ENCODE peak calls at places on chromosomes 3 and 15, in five cellular contexts. R, Q, C, U and Y are unnamed samples.

GRCh38 chr15:22808761-22809280 is 22.4 kb downstream of the NIPA1 start:
- DNase-seq in R (no peak), Q (no peak), C (no peak), U (no peak), Y (no peak)

GRCh38 chr15:42729409-42729808 is 7.5 kb downstream of the CDAN1 start:
- DNase-seq in R (no peak), Q (no peak), C (no peak), U (no peak), Y (no peak)

GRCh38 chr3:125234831-125235230 is 22.3 kb upstream of the SLC12A8 start:
- DNase-seq in R (no peak), Q (no peak), C (no peak), U (no peak), Y (no peak)

GRCh38 chr3:39469945-39470344 is 2.5 kb downstream of the MOBP start:
- DNase-seq in R (no peak), Q (no peak), C (no peak), U (no peak), Y (no peak)

GRCh38 chr15:85401108-85401765 is 20.8 kb downstream of the AKAP13 start:
- DNase-seq in R (no peak), Q (no peak), C (no peak), U (no peak), Y (no peak)

GRCh38 chr3:46065294-46065705 is 38.0 kb upstream of the XCR1 start:
- DNase-seq in R (peak), Q (peak), C (no peak), U (peak), Y (no peak)

GRCh38 chr15:88900309-88900981 is 5.1 kb upstream of the HAPLN3 start:
- DNase-seq in R (peak), Q (no peak), C (no peak), U (peak), Y (peak)

GRCh38 chr3:359672-360071 is 163.1 kb downstream of the CHL1 start:
- DNase-seq in R (no peak), Q (no peak), C (no peak), U (no peak), Y (no peak)

GRCh38 chr3:110528305-110529121 is 543.1 kb upstream of the NECTIN3 start:
- DNase-seq in R (no peak), Q (no peak), C (no peak), U (no peak), Y (no peak)

GRCh38 chr3:123379041-123379830 is 69.7 kb downstream of the ADCY5 start:
- DNase-seq in R (no peak), Q (no peak), C (no peak), U (no peak), Y (no peak)

GRCh38 chr3:94101860-94102259 is 39.0 kb downstream of the NSUN3 start:
- DNase-seq in R (no peak), Q (no peak), C (no peak), U (no peak), Y (no peak)

GRCh38 chr15:60512937-60513336 is 34.0 kb upstream of the ICE2 start:
- DNase-seq in R (no peak), Q (no peak), C (no peak), U (no peak), Y (no peak)

GRCh38 chr3:124859025-124859424 is 28.1 kb downstream of the ITGB5 start:
- DNase-seq in R (peak), Q (no peak), C (no peak), U (no peak), Y (no peak)

GRCh38 chr15:43776101-43776717 is 557 bp downstream of the ELL3 start:
- DNase-seq in R (peak), Q (no peak), C (no peak), U (peak), Y (no peak)

GRCh38 chr3:45987368-45988099 is 8.1 kb downstream of the FYCO1 start:
- DNase-seq in R (no peak), Q (no peak), C (no peak), U (no peak), Y (no peak)

GRCh38 chr3:178966299-178967183 is 105.1 kb downstream of the ZMAT3 start:
- DNase-seq in R (peak), Q (no peak), C (no peak), U (peak), Y (no peak)

GRCh38 chr15:29765234-29765841 is 56.9 kb downstream of the TJP1 start:
- DNase-seq in R (no peak), Q (no peak), C (no peak), U (no peak), Y (no peak)

GRCh38 chr3:23246651-23247050 is 43.5 kb downstream of the UBE2E2 start:
- DNase-seq in R (no peak), Q (no peak), C (no peak), U (no peak), Y (no peak)

GRCh38 chr3:155549087-155549486 is 195.8 kb downstream of the PLCH1 start:
- DNase-seq in R (no peak), Q (no peak), C (no peak), U (no peak), Y (no peak)

GRCh38 chr3:149174901-149175300 is 45.5 kb downstream of the HPS3 start:
- DNase-seq in R (no peak), Q (no peak), C (no peak), U (no peak), Y (peak)

GRCh38 chr15:89857673-89858072 is 36.1 kb downstream of the AP3S2 start:
- DNase-seq in R (peak), Q (no peak), C (no peak), U (no peak), Y (no peak)

GRCh38 chr3:196163212-196163611 is 48.0 kb downstream of the ZDHHC19 start:
- DNase-seq in R (no peak), Q (no peak), C (no peak), U (no peak), Y (no peak)

GRCh38 chr3:177906573-177907229 is 629.5 kb upstream of the KCNMB2 start:
- DNase-seq in R (no peak), Q (no peak), C (no peak), U (no peak), Y (no peak)

GRCh38 chr3:39427506-39427905 is 21.0 kb downstream of the RPSA start:
- DNase-seq in R (no peak), Q (no peak), C (no peak), U (no peak), Y (no peak)

GRCh38 chr3:178170698-178171535 is 365.3 kb upstream of the KCNMB2 start:
- DNase-seq in R (no peak), Q (no peak), C (no peak), U (no peak), Y (no peak)

GRCh38 chr15:96362759-96363678 is 32.5 kb downstream of the NR2F2 start:
- DNase-seq in R (no peak), Q (no peak), C (no peak), U (no peak), Y (peak)

GRCh38 chr15:85689729-85690128 is 105.0 kb downstream of the KLHL25 start:
- DNase-seq in R (peak), Q (peak), C (no peak), U (no peak), Y (no peak)

GRCh38 chr3:16171009-16171408 is 3.5 kb upstream of the GALNT15 start:
- DNase-seq in R (no peak), Q (no peak), C (no peak), U (no peak), Y (no peak)

GRCh38 chr15:58387130-58387529 is 44.7 kb upstream of the LIPC start:
- DNase-seq in R (no peak), Q (no peak), C (no peak), U (no peak), Y (peak)

GRCh38 chr3:73805435-73805834 is 180.7 kb upstream of the PDZRN3 start:
- DNase-seq in R (no peak), Q (no peak), C (no peak), U (no peak), Y (no peak)

GRCh38 chr3:131669590-131669989 is 166.8 kb upstream of the MRPL3 start:
- DNase-seq in R (no peak), Q (no peak), C (no peak), U (no peak), Y (no peak)

GRCh38 chr15:99440551-99441426 is 125.0 kb upstream of the MEF2A start:
- DNase-seq in R (no peak), Q (no peak), C (no peak), U (no peak), Y (no peak)

GRCh38 chr3:2377281-2377680 is 278.6 kb downstream of the CNTN4 start:
- DNase-seq in R (no peak), Q (no peak), C (no peak), U (no peak), Y (no peak)

GRCh38 chr3:154428369-154429206 is 1.4 kb downstream of the GPR149 start:
- DNase-seq in R (peak), Q (no peak), C (no peak), U (no peak), Y (no peak)

GRCh38 chr15:40055576-40056293 is 16.8 kb upstream of the SRP14 start:
- DNase-seq in R (no peak), Q (no peak), C (no peak), U (no peak), Y (peak)

GRCh38 chr3:4687167-4687566 is 194.0 kb downstream of the ITPR1 start:
- DNase-seq in R (peak), Q (no peak), C (no peak), U (no peak), Y (peak)

GRCh38 chr3:55362206-55362960 is 124.7 kb downstream of the WNT5A start:
- DNase-seq in R (no peak), Q (no peak), C (no peak), U (peak), Y (no peak)

GRCh38 chr3:61417352-61417751 is 144.0 kb upstream of the PTPRG start:
- DNase-seq in R (no peak), Q (no peak), C (no peak), U (no peak), Y (no peak)

GRCh38 chr3:159856496-159857098 is 132.0 kb upstream of the IL12A start:
- DNase-seq in R (no peak), Q (no peak), C (no peak), U (no peak), Y (no peak)